ENCODE peak calls at places on chromosome 22, in ten cellular contexts. U is upper lobe of right lung; F is stomach; V is tibial artery; J is lower lobe of right lung; Q is astrocyte; B is cardiac muscle cell; O is Peyer's patch; G is PC-3; N is CD4-positive, alpha-beta T cell. I is an unnamed sample. For H3K9me3, the result is how much of the 10 kb centered on the place peaks cover.

GRCh38 chr22:44449061-44449682 is 48.9 kb downstream of the RTL6 start:
- DNase-seq in B (no peak), J (no peak), N (no peak), U (peak), V (no peak), G (peak), O (no peak), Q (peak), F (no peak), I (no peak)

GRCh38 chr22:37244114-37244921 is at the start of gene RAC2:
- DNase-seq in V (peak), Q (peak), N (peak), F (peak), U (peak), J (peak), O (peak), G (peak), B (peak), I (peak)

GRCh38 chr22:25637032-25637431 is 72.6 kb downstream of the GRK3 start:
- DNase-seq in G (no peak), B (no peak), J (no peak), O (no peak), Q (no peak), U (no peak), V (no peak), N (no peak), F (no peak), I (no peak)

GRCh38 chr22:37777122-37777687 is 30.5 kb upstream of the GCAT start:
- DNase-seq in Q (peak), U (peak), B (no peak), G (peak), O (peak), J (peak), V (no peak), N (no peak), F (peak), I (peak)

GRCh38 chr22:19803736-19804267 is 43.2 kb downstream of the TBX1 start:
- DNase-seq in J (peak), N (no peak), F (no peak), Q (no peak), G (no peak), B (no peak), O (no peak), V (no peak), U (peak), I (peak)

GRCh38 chr22:35938226-35938625 is 90.4 kb downstream of the RBFOX2 start:
- DNase-seq in V (no peak), N (no peak), U (no peak), B (no peak), Q (no peak), O (no peak), G (no peak), F (no peak), J (no peak), I (no peak)

GRCh38 chr22:20208713-20209310 is 58.0 kb upstream of the CCDC188 start:
- DNase-seq in B (no peak), F (no peak), O (no peak), V (no peak), G (no peak), U (no peak), Q (no peak), N (no peak), J (no peak), I (no peak)

GRCh38 chr22:38068641-38069371 is 11.6 kb downstream of the PICK1 start:
- DNase-seq in O (no peak), G (no peak), Q (no peak), U (no peak), V (no peak), B (no peak), N (no peak), J (no peak), F (no peak), I (no peak)

GRCh38 chr22:50504245-50505211 is 3.0 kb downstream of the LMF2 start:
- DNase-seq in O (no peak), Q (no peak), N (no peak), B (no peak), J (peak), U (no peak), V (no peak), G (no peak), F (no peak), I (no peak)

GRCh38 chr22:25564979-25565677 is 653 bp downstream of the GRK3 start:
- DNase-seq in B (no peak), O (peak), Q (no peak), J (peak), V (peak), G (no peak), U (peak), N (no peak), F (no peak), I (peak)

GRCh38 chr22:44335066-44335839 is 22.5 kb upstream of the SHISAL1 start:
- DNase-seq in G (no peak), B (no peak), O (no peak), U (no peak), V (no peak), Q (no peak), J (no peak), F (no peak), N (no peak), I (no peak)

GRCh38 chr22:20865869-20866445 is 7.2 kb downstream of the SNAP29 start:
- DNase-seq in U (no peak), G (no peak), B (no peak), Q (no peak), J (no peak), O (no peak), V (no peak), N (no peak), F (peak), I (no peak)

GRCh38 chr22:36493690-36494110 is 12.3 kb upstream of the TXN2 start:
- DNase-seq in N (no peak), V (peak), J (peak), U (peak), G (no peak), O (peak), F (no peak), Q (no peak), B (no peak), I (peak)

GRCh38 chr22:36352775-36353507 is 34.8 kb downstream of the MYH9 start:
- DNase-seq in B (no peak), G (no peak), N (no peak), F (peak), O (no peak), J (peak), V (peak), Q (peak), U (no peak), I (peak)

GRCh38 chr22:42300286-42301071 is 30.0 kb upstream of the TCF20 start:
- DNase-seq in G (peak), N (no peak), F (peak), O (peak), B (no peak), Q (no peak), J (no peak), V (no peak), U (no peak), I (peak)

GRCh38 chr22:44392446-44392921 is 79.7 kb upstream of the SHISAL1 start:
- DNase-seq in N (no peak), O (no peak), U (peak), Q (peak), B (no peak), G (peak), V (peak), J (peak), F (no peak), I (peak)

GRCh38 chr22:20221421-20222340 is 46.4 kb downstream of the RTN4R start:
- DNase-seq in Q (no peak), J (no peak), B (no peak), F (peak), U (no peak), O (no peak), N (no peak), G (no peak), V (no peak), I (no peak)

GRCh38 chr22:31179345-31179744 is 19.4 kb downstream of the RNF185 start:
- DNase-seq in F (no peak), O (no peak), G (peak), J (no peak), Q (peak), N (no peak), U (no peak), V (no peak), B (no peak), I (no peak)

GRCh38 chr22:43481528-43482309 is 69.9 kb downstream of the MPPED1 start:
- DNase-seq in V (no peak), Q (no peak), J (no peak), B (peak), G (no peak), U (no peak), N (no peak), F (peak), O (no peak), I (peak)

GRCh38 chr22:33210129-33210784 is 152.1 kb upstream of the SYN3 start:
- DNase-seq in B (peak), V (no peak), F (no peak), O (no peak), G (peak), U (no peak), Q (no peak), J (no peak), N (no peak), I (no peak)

GRCh38 chr22:25903294-25903693 is 161.3 kb downstream of the MYO18B start:
- DNase-seq in Q (no peak), J (no peak), V (no peak), B (no peak), N (no peak), G (no peak), F (no peak), U (no peak), O (no peak), I (no peak)

GRCh38 chr22:49361164-49361563 is 466.5 kb downstream of the BRD1 start:
- DNase-seq in N (no peak), U (no peak), F (no peak), Q (no peak), O (no peak), V (no peak), G (no peak), B (no peak), J (no peak), I (no peak)

GRCh38 chr22:49362393-49362792 is 465.3 kb downstream of the BRD1 start:
- DNase-seq in B (no peak), N (no peak), G (no peak), O (peak), J (peak), F (peak), V (no peak), U (no peak), Q (no peak), I (no peak)

GRCh38 chr22:49359061-49359460 is 468.6 kb downstream of the BRD1 start:
- DNase-seq in N (no peak), B (no peak), J (peak), V (no peak), O (no peak), Q (no peak), G (no peak), F (peak), U (peak), I (no peak)

GRCh38 chr22:49358041-49358440 is 469.6 kb downstream of the BRD1 start:
- DNase-seq in B (no peak), U (peak), Q (no peak), V (no peak), G (no peak), F (peak), J (peak), N (no peak), O (no peak), I (no peak)

GRCh38 chr22:49360746-49361145 is 466.9 kb downstream of the BRD1 start:
- DNase-seq in G (no peak), J (no peak), U (no peak), V (no peak), O (no peak), B (no peak), Q (no peak), F (no peak), N (no peak), I (no peak)
- H3K9me3 ChIP-seq in G (under half), J (under half), U (under half), V (under half), O (under half), B (under half), Q (under half), F (under half), N (under half), I (under half)

DNA sequence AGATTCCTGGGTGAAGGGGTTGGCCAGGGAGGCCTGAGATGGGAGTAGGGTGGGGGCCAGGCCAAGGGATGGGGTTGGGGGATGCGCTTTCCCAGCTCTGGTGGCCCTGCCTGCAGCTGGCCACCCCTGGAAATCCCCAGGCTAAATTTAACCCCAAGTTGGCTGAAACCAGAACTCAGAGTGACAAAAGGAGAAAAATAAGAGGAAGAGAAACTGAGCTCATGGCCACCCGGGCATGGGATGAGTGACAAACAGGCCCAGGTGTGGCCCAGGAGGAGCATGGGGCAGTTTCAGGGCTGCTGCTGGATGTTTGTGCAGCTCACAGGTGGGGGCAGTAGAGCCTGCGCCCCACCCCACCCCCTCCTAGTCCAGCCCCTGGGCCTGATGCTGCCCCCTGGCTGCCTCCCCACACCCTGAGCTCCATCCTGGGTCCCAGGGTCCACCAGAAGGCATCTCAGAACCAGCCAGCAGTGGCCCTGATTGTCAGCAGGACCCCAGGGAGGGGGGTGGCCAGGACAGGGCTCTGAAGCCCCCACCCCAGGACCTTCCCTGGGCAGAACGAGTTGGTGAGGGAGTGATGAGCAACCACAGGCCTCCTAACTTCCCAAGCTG is 48.0 kb downstream of the IGLL5 start:
- DNase-seq in G (no peak), O (peak), J (peak), B (no peak), V (no peak), F (peak), Q (no peak), U (no peak), N (no peak), I (peak)
- TF ChIP-seq CTCF in G (no peak), O (no peak), J (no peak), B (no peak), V (no peak), F (no peak), Q (no peak), U (no peak), N (no peak), I (no peak)

GRCh38 chr22:47589271-47590250 is 827.1 kb downstream of the TBC1D22A start:
- DNase-seq in J (no peak), N (no peak), G (no peak), V (peak), U (peak), B (no peak), Q (no peak), O (no peak), F (peak), I (no peak)
- H3K9me3 ChIP-seq in J (under half), N (under half), G (under half), V (under half), U (under half), B (under half), Q (under half), O (under half), F (under half), I (under half)

GRCh38 chr22:17748555-17749353 is 25.5 kb downstream of the BID start:
- DNase-seq in F (no peak), V (no peak), B (peak), Q (no peak), N (no peak), O (no peak), J (no peak), G (no peak), U (no peak), I (no peak)
- TF ChIP-seq CTCF in F (no peak), V (no peak), B (peak), Q (no peak), N (no peak), O (no peak), J (no peak), G (no peak), U (no peak), I (no peak)

GRCh38 chr22:39146256-39147101 is 6.0 kb downstream of the CBX7 start:
- DNase-seq in Q (no peak), F (no peak), V (peak), N (no peak), O (no peak), J (no peak), G (no peak), B (no peak), U (peak), I (peak)

GRCh38 chr22:39149915-39150847 is 2.3 kb downstream of the CBX7 start:
- DNase-seq in G (no peak), V (peak), F (no peak), O (no peak), J (no peak), U (peak), N (no peak), Q (no peak), B (no peak), I (no peak)

GRCh38 chr22:39148727-39149535 is 3.5 kb downstream of the CBX7 start:
- DNase-seq in V (peak), Q (no peak), U (peak), F (peak), J (no peak), O (peak), B (no peak), G (no peak), N (peak), I (peak)

GRCh38 chr22:39147335-39148023 is 5.0 kb downstream of the CBX7 start:
- DNase-seq in F (no peak), O (no peak), Q (no peak), V (peak), U (peak), N (no peak), B (no peak), J (no peak), G (no peak), I (no peak)

DNA sequence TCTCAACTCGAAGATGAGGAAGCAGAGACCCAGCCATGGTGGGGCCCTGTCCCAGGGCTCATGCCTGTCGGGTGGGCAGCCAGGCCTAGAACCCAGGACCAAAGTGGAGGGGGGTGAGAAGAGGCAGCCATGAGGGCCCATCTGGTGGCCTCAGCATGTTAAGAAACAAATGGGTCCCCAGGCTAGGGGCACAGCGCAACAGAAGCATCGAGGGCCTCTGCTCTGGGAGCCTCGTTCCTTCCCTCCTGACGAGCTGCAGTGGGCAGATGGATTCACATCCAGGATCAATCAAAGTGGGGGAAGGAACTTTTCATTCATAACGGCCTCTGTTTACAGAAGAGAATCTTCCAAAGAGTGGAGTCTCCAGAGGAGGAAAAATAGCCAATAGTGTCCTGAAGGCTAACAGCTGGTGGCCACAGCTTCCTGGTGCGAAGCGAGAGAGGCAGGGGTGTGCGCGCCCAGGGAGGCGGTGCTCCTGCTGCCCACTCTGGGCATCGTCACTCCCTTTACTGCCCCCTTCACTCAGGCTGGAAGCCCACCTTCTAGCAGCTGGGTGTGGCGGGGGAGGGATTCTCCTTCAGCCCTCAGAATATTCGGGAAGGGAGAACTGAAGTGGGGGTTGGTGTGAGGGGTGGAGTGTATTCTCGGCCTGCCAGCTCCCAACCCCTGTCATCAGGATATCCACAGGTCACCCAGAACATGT is 4.3 kb downstream of the CBX7 start:
- DNase-seq in J (no peak), G (no peak), U (peak), F (no peak), V (no peak), B (no peak), N (no peak), O (no peak), Q (no peak), I (no peak)
- H3K9me3 ChIP-seq in J (under half), G (under half), U (under half), F (under half), V (under half), B (under half), N (under half), O (under half), Q (under half), I (under half)

DNA sequence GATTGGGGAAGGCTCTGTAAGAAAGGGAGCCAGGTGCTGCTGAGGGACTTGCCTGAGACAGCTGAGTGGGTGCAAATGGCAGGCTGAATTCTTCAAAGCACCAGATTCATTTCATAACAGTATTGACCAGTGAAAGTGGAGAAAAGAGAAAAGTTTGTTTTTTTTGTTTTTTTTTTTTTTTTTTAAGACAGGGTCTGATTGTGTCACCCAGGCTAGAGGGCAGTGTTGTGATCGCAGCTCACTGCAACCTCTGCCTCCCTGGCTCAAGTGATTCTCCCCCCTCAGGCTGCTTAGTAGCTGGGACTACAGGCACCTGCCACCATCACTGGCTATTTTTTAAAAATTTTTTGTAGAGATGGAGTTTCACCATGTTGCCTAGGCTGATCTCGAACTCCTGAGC is 494.0 kb downstream of the MIAT start:
- DNase-seq in Q (no peak), B (no peak), J (no peak), N (no peak), G (no peak), U (no peak), V (no peak), F (no peak), O (no peak), I (no peak)
- TF ChIP-seq CTCF in Q (no peak), B (no peak), J (no peak), N (no peak), G (no peak), U (no peak), V (no peak), F (no peak), O (no peak), I (no peak)

GRCh38 chr22:48630444-48630777 is 1197.3 kb downstream of the BRD1 start:
- DNase-seq in B (no peak), F (no peak), J (no peak), U (no peak), Q (no peak), G (no peak), N (no peak), O (no peak), V (no peak), I (no peak)
- H3K9me3 ChIP-seq in B (under half), F (under half), J (under half), U (under half), Q (under half), G (under half), N (under half), O (under half), V (under half), I (under half)